ENCODE peak calls at places on chromosomes 5 and 9, in four cellular contexts. H is HEK293T; R is stimulated activated CD4-positive, alpha-beta T cell treated with anti-CD3 and anti-CD28 coated beads, Interleukin-12 subunit alpha, Interleukin-12 subunit beta, amount 100 ng/mL, for 4 hours; V is HAP-1. C is an unnamed sample.

GRCh38 chr9:131645078-131645776 is 94.6 kb downstream of the RAPGEF1 start:
- DNase-seq in R (no peak), V (no peak), H (no peak), C (no peak)

GRCh38 chr9:129509508-129509907 is 111.4 kb downstream of the C9orf50 start:
- DNase-seq in V (no peak), R (no peak), H (no peak), C (no peak)

GRCh38 chr5:27011274-27011673 is 27.1 kb downstream of the CDH9 start:
- DNase-seq in R (no peak), V (no peak), H (no peak), C (no peak)

GRCh38 chr5:175691761-175692160 is 33.9 kb downstream of the HRH2 start:
- DNase-seq in R (no peak), H (no peak), V (no peak), C (no peak)

GRCh38 chr9:9998491-9999287 is 614.1 kb downstream of the PTPRD start:
- DNase-seq in V (peak; percentile 39), R (no peak), H (peak; percentile 20), C (no peak)

GRCh38 chr9:13688990-13689600 is 409.6 kb upstream of the MPDZ start:
- DNase-seq in V (peak; percentile 51), H (no peak), R (no peak), C (no peak)

GRCh38 chr9:136587944-136588662 is 42.3 kb upstream of the NOTCH1 start:
- DNase-seq in H (no peak), V (no peak), R (no peak), C (peak; percentile 75)

GRCh38 chr9:20463823-20464222 is 158.5 kb downstream of the MLLT3 start:
- DNase-seq in R (no peak), H (no peak), V (no peak), C (no peak)

GRCh38 chr9:28770827-28771226 is 1197.5 kb upstream of the C9orf72 start:
- DNase-seq in V (no peak), R (no peak), H (no peak), C (no peak)

GRCh38 chr5:32687167-32687831 is 23.8 kb upstream of the NPR3 start:
- DNase-seq in R (no peak), V (no peak), H (no peak), C (no peak)

GRCh38 chr5:122478741-122479459 is 166.9 kb downstream of the SNCAIP start:
- DNase-seq in R (no peak), V (no peak), H (peak; percentile 26), C (no peak)

GRCh38 chr5:75322066-75322465 is 15.0 kb upstream of the HMGCR start:
- DNase-seq in R (no peak), H (no peak), V (no peak), C (no peak)

GRCh38 chr5:146158255-146158654 is 24.2 kb downstream of the LARS1 start:
- DNase-seq in R (no peak), V (no peak), H (no peak), C (no peak)

GRCh38 chr9:96048954-96049831 is 173.7 kb downstream of the ERCC6L2 start:
- DNase-seq in V (no peak), R (no peak), H (no peak), C (no peak)

GRCh38 chr5:133704411-133704810 is 92.1 kb upstream of the FSTL4 start:
- DNase-seq in H (no peak), R (no peak), V (no peak), C (no peak)

GRCh38 chr9:127136081-127136879 is 13.8 kb upstream of the ANGPTL2 start:
- DNase-seq in R (no peak), V (no peak), H (no peak), C (no peak)

GRCh38 chr5:24742334-24742733 is 97.6 kb upstream of the CDH10 start:
- DNase-seq in V (no peak), H (no peak), R (no peak), C (no peak)

GRCh38 chr9:3887798-3888495 is 362.1 kb upstream of the RFX3 start:
- DNase-seq in V (no peak), H (no peak), R (no peak), C (no peak)

GRCh38 chr9:3848445-3849114 is 322.8 kb upstream of the RFX3 start:
- DNase-seq in R (no peak), H (peak; percentile 10), V (peak; percentile 76), C (peak; percentile 66)

GRCh38 chr9:113963017-113963620 is 87.0 kb downstream of the ZNF618 start:
- DNase-seq in H (peak; percentile 66), R (peak; percentile 2), V (peak; percentile 46), C (peak; percentile 49)

GRCh38 chr5:139068494-139069152 is 129.5 kb downstream of the SIL1 start:
- DNase-seq in V (no peak), R (no peak), H (no peak), C (no peak)

GRCh38 chr5:111133436-111133751 is 41.2 kb downstream of the WDR36 start:
- DNase-seq in V (no peak), H (no peak), R (no peak), C (no peak)

GRCh38 chr5:15719784-15720183 is 219.8 kb downstream of the FBXL7 start:
- DNase-seq in R (no peak), H (no peak), V (peak; percentile 56), C (no peak)